ENCODE peak calls at places on chromosomes 7 and 10, in five cellular contexts. H is NCI-H446, U is HEK293T, T is fibroblast of mammary gland, E is RWPE1. P is an unnamed sample.

GRCh38 chr10:123997486-123998196 is 95.8 kb downstream of the CHST15 start:
- DNase-seq in H (no peak), U (no peak), T (peak; percentile 99), E (peak; percentile 88), P (no peak)

GRCh38 chr10:112375721-112376577 is 2.0 kb downstream of the ACSL5 start:
- DNase-seq in H (no peak), U (no peak), T (peak; percentile 40), E (peak; percentile 34), P (peak; percentile 72)

GRCh38 chr10:97228130-97228774 is 42.5 kb upstream of the SLIT1 start:
- DNase-seq in H (no peak), U (no peak), T (no peak), E (no peak), P (no peak)

GRCh38 chr10:94137747-94138146 is 144.0 kb downstream of the PLCE1 start:
- DNase-seq in H (peak; percentile 38), U (no peak), T (peak; percentile 33), E (no peak), P (no peak)

GRCh38 chr10:110387983-110388681 is 83.4 kb upstream of the SMNDC1 start:
- DNase-seq in H (no peak), U (no peak), T (peak; percentile 43), E (no peak), P (peak; percentile 51)

GRCh38 chr7:44259547-44260457 is 59.0 kb downstream of the YKT6 start:
- DNase-seq in H (no peak), U (no peak), T (peak; percentile 99), E (peak; percentile 63), P (peak; percentile 90)

GRCh38 chr7:7766671-7767070 is 48.3 kb upstream of the RPA3 start:
- DNase-seq in H (peak; percentile 33), U (no peak), T (peak; percentile 28), E (no peak), P (peak; percentile 37)

GRCh38 chr7:100100420-100101015 is 679 bp downstream of the MCM7 start:
- DNase-seq in H (peak; percentile 93), U (peak; percentile 82), T (peak; percentile 95), E (peak; percentile 93), P (peak; percentile 99)

GRCh38 chr7:17298840-17299476 is 506 bp downstream of the AHR start:
- DNase-seq in H (no peak), U (peak; percentile 33), T (no peak), E (peak; percentile 44), P (peak; percentile 61)

GRCh38 chr10:89296227-89296648 is 5.6 kb upstream of the IFIT2 start:
- DNase-seq in H (no peak), U (no peak), T (peak; percentile 87), E (no peak), P (no peak)

GRCh38 chr7:99669782-99670181 is 10.0 kb downstream of the CYP3A5 start:
- DNase-seq in H (no peak), U (no peak), T (peak; percentile 60), E (no peak), P (no peak)

GRCh38 chr10:97914837-97915211 is 65.2 kb downstream of the GOLGA7B start:
- DNase-seq in H (peak; percentile 63), U (peak; percentile 89), T (peak; percentile 38), E (peak; percentile 83), P (peak; percentile 74)

GRCh38 chr10:48444861-48445841 is 138.7 kb downstream of the MAPK8 start:
- DNase-seq in H (peak; percentile 17), U (no peak), T (no peak), E (no peak), P (peak; percentile 1)

GRCh38 chr7:128841961-128842673 is 11.9 kb downstream of the FLNC start:
- DNase-seq in H (no peak), U (peak; percentile 83), T (peak; percentile 80), E (no peak), P (peak; percentile 70)

GRCh38 chr7:132073920-132074589 is 502.2 kb downstream of the PLXNA4 start:
- DNase-seq in H (no peak), U (no peak), T (no peak), E (no peak), P (no peak)

GRCh38 chr7:102412548-102412947 is 16.4 kb downstream of the PRKRIP1 start:
- DNase-seq in H (peak; percentile 58), U (peak; percentile 52), T (peak; percentile 60), E (peak; percentile 52), P (peak; percentile 52)

GRCh38 chr10:52653510-52653909 is 119.1 kb downstream of the MBL2 start:
- DNase-seq in H (no peak), U (no peak), T (no peak), E (no peak), P (no peak)

GRCh38 chr10:120732067-120732466 is 119.1 kb upstream of the WDR11 start:
- DNase-seq in H (peak; percentile 11), U (no peak), T (no peak), E (peak; percentile 74), P (no peak)

GRCh38 chr10:28949005-28950004 is 272.0 kb downstream of the BAMBI start:
- DNase-seq in H (no peak), U (no peak), T (no peak), E (no peak), P (no peak)

P was measured in lung microvascular endothelial cell.